ENCODE peak calls at places on chromosomes 5 and 9, in nine cellular contexts. One of them, this sample, is unnamed.

GRCh38 chr5:126744842-126745241 is 32.1 kb upstream of the LMNB1 start:
- DNase-seq in HCT116: no peak
- DNase-seq in SK-N-SH: no peak
- DNase-seq in neural progenitor cell: no peak
- DNase-seq in MM.1S: no peak
- DNase-seq in PC-3: no peak
- DNase-seq in OCI-LY7: no peak
- DNase-seq in GM23248: no peak
- DNase-seq in GM23338: no peak
- DNase-seq in this sample: no peak

GRCh38 chr5:89117131-89117644 is 234.2 kb upstream of the MEF2C start:
- DNase-seq in MM.1S: no peak
- DNase-seq in neural progenitor cell: no peak
- DNase-seq in GM23248: peak
- DNase-seq in OCI-LY7: no peak
- DNase-seq in HCT116: no peak
- DNase-seq in GM23338: no peak
- DNase-seq in PC-3: peak
- DNase-seq in SK-N-SH: no peak
- DNase-seq in this sample: peak

GRCh38 chr9:120394058-120394669 is 185.8 kb downstream of the CDK5RAP2 start:
- DNase-seq in GM23248: peak
- DNase-seq in SK-N-SH: no peak
- DNase-seq in neural progenitor cell: no peak
- DNase-seq in OCI-LY7: no peak
- DNase-seq in GM23338: no peak
- DNase-seq in PC-3: peak
- DNase-seq in MM.1S: no peak
- DNase-seq in HCT116: no peak
- DNase-seq in this sample: no peak

GRCh38 chr5:154038241-154038603 is 488 bp downstream of the FAM114A2 start:
- DNase-seq in neural progenitor cell: no peak
- DNase-seq in HCT116: peak
- DNase-seq in OCI-LY7: peak
- DNase-seq in GM23338: no peak
- DNase-seq in GM23248: peak
- DNase-seq in PC-3: peak
- DNase-seq in MM.1S: peak
- DNase-seq in SK-N-SH: peak
- DNase-seq in this sample: peak

GRCh38 chr5:68757813-68758212 is 336.0 kb upstream of the SLC30A5 start:
- DNase-seq in SK-N-SH: peak
- DNase-seq in MM.1S: no peak
- DNase-seq in OCI-LY7: no peak
- DNase-seq in HCT116: no peak
- DNase-seq in GM23338: no peak
- DNase-seq in neural progenitor cell: no peak
- DNase-seq in GM23248: no peak
- DNase-seq in PC-3: no peak
- DNase-seq in this sample: peak

GRCh38 chr5:100647461-100648230 is 112.5 kb downstream of the FAM174A start:
- DNase-seq in GM23338: peak
- DNase-seq in HCT116: no peak
- DNase-seq in GM23248: peak
- DNase-seq in PC-3: peak
- DNase-seq in MM.1S: peak
- DNase-seq in SK-N-SH: no peak
- DNase-seq in OCI-LY7: no peak
- DNase-seq in neural progenitor cell: peak
- DNase-seq in this sample: peak

GRCh38 chr9:134655101-134655500 is 13.5 kb downstream of the COL5A1 start:
- DNase-seq in PC-3: no peak
- DNase-seq in GM23338: no peak
- DNase-seq in neural progenitor cell: no peak
- DNase-seq in MM.1S: no peak
- DNase-seq in OCI-LY7: no peak
- DNase-seq in GM23248: no peak
- DNase-seq in SK-N-SH: no peak
- DNase-seq in HCT116: no peak
- DNase-seq in this sample: no peak

GRCh38 chr9:37788328-37788727 is 3.5 kb upstream of the EXOSC3 start:
- DNase-seq in MM.1S: no peak
- DNase-seq in OCI-LY7: no peak
- DNase-seq in neural progenitor cell: no peak
- DNase-seq in HCT116: no peak
- DNase-seq in PC-3: no peak
- DNase-seq in GM23338: no peak
- DNase-seq in SK-N-SH: no peak
- DNase-seq in GM23248: no peak
- DNase-seq in this sample: no peak

GRCh38 chr5:122078116-122078865 is at the start of gene LOX:
- DNase-seq in GM23248: peak
- DNase-seq in neural progenitor cell: peak
- DNase-seq in MM.1S: no peak
- DNase-seq in GM23338: peak
- DNase-seq in OCI-LY7: no peak
- DNase-seq in PC-3: peak
- DNase-seq in SK-N-SH: peak
- DNase-seq in HCT116: no peak
- DNase-seq in this sample: peak

DNA sequence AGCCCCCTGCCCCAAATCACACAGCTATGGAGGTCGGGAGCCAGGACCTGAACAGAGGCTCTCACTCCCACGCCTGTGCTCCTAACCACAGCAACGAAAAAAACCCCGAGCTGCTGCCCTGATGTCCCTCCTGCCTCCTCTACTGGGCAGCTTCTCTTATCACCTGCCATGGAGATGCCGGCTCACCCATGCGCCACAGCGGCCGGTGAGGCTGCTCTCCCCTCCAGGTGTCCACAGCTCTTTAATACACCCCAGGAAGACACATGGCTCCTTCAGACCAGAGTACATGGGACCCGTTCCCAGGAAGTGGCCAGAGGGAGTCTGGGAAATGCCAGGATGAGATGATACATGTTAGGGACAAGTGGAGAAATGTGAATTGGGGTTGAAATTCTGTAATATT is 110.9 kb downstream of the COL23A1 start:
- DNase-seq in GM23248: no peak
- DNase-seq in MM.1S: no peak
- DNase-seq in SK-N-SH: no peak
- DNase-seq in OCI-LY7: no peak
- DNase-seq in GM23338: no peak
- DNase-seq in PC-3: no peak
- DNase-seq in neural progenitor cell: no peak
- DNase-seq in HCT116: no peak
- DNase-seq in this sample: no peak
- H3K27ac ChIP-seq in GM23248: no peak
- H3K27ac ChIP-seq in MM.1S: no peak
- H3K27ac ChIP-seq in SK-N-SH: no peak
- H3K27ac ChIP-seq in OCI-LY7: no peak
- H3K27ac ChIP-seq in GM23338: no peak
- H3K27ac ChIP-seq in PC-3: no peak
- H3K27ac ChIP-seq in neural progenitor cell: no peak
- H3K27ac ChIP-seq in HCT116: no peak
- H3K27ac ChIP-seq in this sample: no peak

DNA sequence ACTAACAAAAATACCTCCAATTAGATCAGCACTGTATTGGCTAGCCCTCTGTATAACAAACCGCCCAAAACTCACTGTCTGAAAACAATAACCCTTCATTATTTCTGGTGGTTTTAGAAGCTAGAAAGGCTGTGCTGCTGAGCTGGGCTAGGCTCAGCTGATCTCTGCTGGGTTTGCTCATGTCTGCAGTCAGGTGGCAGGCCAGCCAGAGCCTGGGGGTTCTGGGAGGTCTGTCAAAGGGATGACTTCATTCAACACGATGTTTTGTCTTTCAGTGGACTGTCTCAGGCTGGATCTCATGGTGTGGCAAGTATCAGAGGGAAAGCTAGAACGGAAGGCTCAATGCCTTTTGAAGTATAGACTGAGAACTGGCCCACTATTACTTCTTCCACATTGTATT is 335.1 kb upstream of the DMAC1 start:
- DNase-seq in OCI-LY7: no peak
- DNase-seq in GM23248: no peak
- DNase-seq in SK-N-SH: no peak
- DNase-seq in MM.1S: no peak
- DNase-seq in neural progenitor cell: no peak
- DNase-seq in PC-3: no peak
- DNase-seq in GM23338: no peak
- DNase-seq in HCT116: no peak
- DNase-seq in this sample: no peak
- H2AFZ ChIP-seq in OCI-LY7: no peak
- H2AFZ ChIP-seq in GM23248: no peak
- H2AFZ ChIP-seq in SK-N-SH: no peak
- H2AFZ ChIP-seq in MM.1S: no peak
- H2AFZ ChIP-seq in neural progenitor cell: no peak
- H2AFZ ChIP-seq in PC-3: no peak
- H2AFZ ChIP-seq in GM23338: peak
- H2AFZ ChIP-seq in HCT116: no peak
- H2AFZ ChIP-seq in this sample: no peak

GRCh38 chr5:173780356-173781234 is 107.6 kb upstream of the CPEB4 start:
- DNase-seq in MM.1S: no peak
- DNase-seq in GM23248: no peak
- DNase-seq in PC-3: no peak
- DNase-seq in OCI-LY7: no peak
- DNase-seq in GM23338: no peak
- DNase-seq in SK-N-SH: no peak
- DNase-seq in HCT116: no peak
- DNase-seq in neural progenitor cell: no peak
- DNase-seq in this sample: no peak

GRCh38 chr5:173781432-173781825 is 106.7 kb upstream of the CPEB4 start:
- DNase-seq in GM23338: no peak
- DNase-seq in PC-3: peak
- DNase-seq in OCI-LY7: no peak
- DNase-seq in HCT116: no peak
- DNase-seq in SK-N-SH: no peak
- DNase-seq in GM23248: no peak
- DNase-seq in neural progenitor cell: no peak
- DNase-seq in MM.1S: no peak
- DNase-seq in this sample: no peak

GRCh38 chr5:173782671-173783101 is 105.5 kb upstream of the CPEB4 start:
- DNase-seq in SK-N-SH: no peak
- DNase-seq in PC-3: no peak
- DNase-seq in MM.1S: no peak
- DNase-seq in HCT116: no peak
- DNase-seq in neural progenitor cell: no peak
- DNase-seq in OCI-LY7: no peak
- DNase-seq in GM23248: peak
- DNase-seq in GM23338: no peak
- DNase-seq in this sample: no peak

GRCh38 chr5:173778784-173779304 is 109.3 kb upstream of the CPEB4 start:
- DNase-seq in HCT116: no peak
- DNase-seq in PC-3: no peak
- DNase-seq in SK-N-SH: no peak
- DNase-seq in OCI-LY7: no peak
- DNase-seq in GM23248: no peak
- DNase-seq in MM.1S: no peak
- DNase-seq in GM23338: no peak
- DNase-seq in neural progenitor cell: no peak
- DNase-seq in this sample: no peak

DNA sequence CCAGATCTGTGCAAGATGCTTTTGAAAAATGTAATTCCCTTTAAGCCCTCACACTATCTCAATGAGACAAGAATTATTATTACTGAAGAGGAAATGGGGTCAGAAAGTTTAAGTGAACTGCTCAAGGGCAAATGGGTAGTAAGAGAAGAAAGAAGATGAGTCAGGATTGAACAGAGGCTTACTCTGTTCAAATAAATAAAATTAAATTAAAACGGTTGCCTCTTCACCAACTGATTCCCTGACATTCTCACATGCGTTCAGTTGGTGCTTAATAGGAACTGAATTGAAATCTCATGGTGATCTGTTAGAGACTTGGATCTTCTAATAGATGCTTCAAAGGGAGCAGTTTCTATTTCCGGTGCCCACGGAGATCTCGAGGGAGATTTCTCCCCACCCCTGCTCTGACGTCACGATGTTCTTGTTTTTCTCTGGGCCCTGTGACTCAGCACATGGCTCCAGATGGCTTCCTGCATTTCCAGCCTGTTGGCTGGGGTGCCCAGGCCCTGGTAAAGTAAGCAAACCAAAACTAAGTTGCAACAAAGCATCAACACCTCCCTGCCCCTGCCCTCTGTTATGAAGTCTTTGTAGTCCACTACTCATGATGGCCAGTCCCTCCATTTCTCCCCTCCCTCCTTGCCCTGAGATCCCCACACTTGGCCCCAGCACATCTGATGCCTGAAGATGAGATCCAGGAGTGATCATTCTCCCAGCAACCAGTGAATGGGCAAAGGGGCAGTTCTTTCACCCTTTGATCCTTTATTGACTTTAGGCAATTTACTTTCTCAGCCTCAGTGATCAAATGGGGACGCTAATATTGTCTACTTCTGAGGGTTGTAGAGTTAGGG is 106.1 kb upstream of the CPEB4 start:
- DNase-seq in MM.1S: no peak
- DNase-seq in SK-N-SH: peak
- DNase-seq in neural progenitor cell: no peak
- DNase-seq in HCT116: no peak
- DNase-seq in OCI-LY7: peak
- DNase-seq in GM23248: peak
- DNase-seq in GM23338: no peak
- DNase-seq in PC-3: peak
- DNase-seq in this sample: peak
- TF ChIP-seq EZH2phosphoT487 in MM.1S: no peak
- TF ChIP-seq EZH2phosphoT487 in SK-N-SH: no peak
- TF ChIP-seq EZH2phosphoT487 in neural progenitor cell: no peak
- TF ChIP-seq EZH2phosphoT487 in HCT116: no peak
- TF ChIP-seq EZH2phosphoT487 in OCI-LY7: no peak
- TF ChIP-seq EZH2phosphoT487 in GM23248: no peak
- TF ChIP-seq EZH2phosphoT487 in GM23338: no peak
- TF ChIP-seq EZH2phosphoT487 in PC-3: no peak
- TF ChIP-seq EZH2phosphoT487 in this sample: no peak

DNA sequence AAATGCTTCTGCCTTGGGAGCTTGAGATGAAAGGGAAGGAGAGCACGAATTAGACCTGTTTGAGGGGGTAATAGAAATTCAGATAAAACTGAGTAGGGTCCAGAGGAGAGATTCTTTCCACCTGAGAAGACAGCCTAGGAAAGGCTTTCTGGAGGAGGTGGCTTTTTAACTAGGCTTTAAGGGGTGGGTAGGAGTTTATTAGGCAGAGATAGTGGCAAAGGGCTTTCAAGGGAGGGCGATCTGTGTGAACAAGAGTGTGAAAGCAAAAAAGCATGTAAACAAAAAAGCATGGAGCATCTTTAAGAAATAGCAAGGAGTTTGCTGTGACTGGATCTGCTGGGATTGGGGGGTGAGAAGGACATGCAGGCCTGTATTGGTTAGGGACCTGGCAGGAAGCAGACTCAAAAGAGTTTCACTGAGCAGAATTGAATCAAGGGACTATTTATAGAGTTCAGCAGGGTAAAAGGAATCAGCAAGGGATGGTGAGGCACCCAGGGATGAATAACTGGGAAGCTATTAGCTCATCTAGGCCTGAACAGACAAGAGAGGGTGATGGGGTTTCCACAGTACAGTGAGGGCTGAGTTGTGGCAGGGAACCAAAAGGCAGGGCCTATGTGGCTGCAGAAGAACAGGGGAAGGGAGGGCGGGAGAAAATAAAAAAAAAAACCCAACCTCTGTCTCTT is 18.8 kb downstream of the SLC1A1 start:
- DNase-seq in PC-3: no peak
- DNase-seq in neural progenitor cell: no peak
- DNase-seq in SK-N-SH: no peak
- DNase-seq in OCI-LY7: no peak
- DNase-seq in GM23248: peak
- DNase-seq in GM23338: no peak
- DNase-seq in HCT116: no peak
- DNase-seq in MM.1S: no peak
- DNase-seq in this sample: no peak
- H3K27ac ChIP-seq in PC-3: no peak
- H3K27ac ChIP-seq in neural progenitor cell: no peak
- H3K27ac ChIP-seq in SK-N-SH: no peak
- H3K27ac ChIP-seq in OCI-LY7: no peak
- H3K27ac ChIP-seq in GM23248: peak
- H3K27ac ChIP-seq in GM23338: no peak
- H3K27ac ChIP-seq in HCT116: no peak
- H3K27ac ChIP-seq in MM.1S: no peak
- H3K27ac ChIP-seq in this sample: peak